ENCODE peak calls at places on chromosome 4, in six cellular contexts. P, C, L, M, G and Y are unnamed samples.

GRCh38 chr4:8188085-8188484 is 11.0 kb upstream of the SH3TC1 start:
- DNase-seq in L (no peak), P (no peak), G (no peak), M (no peak), C (peak; percentile 36), Y (peak; percentile 41)

GRCh38 chr4:36088542-36088941 is 155.8 kb downstream of the ARAP2 start:
- DNase-seq in C (no peak), M (no peak), P (no peak), L (no peak), G (no peak), Y (no peak)

GRCh38 chr4:168699224-168699878 is 202.5 kb downstream of the PALLD start:
- DNase-seq in P (no peak), L (no peak), M (no peak), C (no peak), G (no peak), Y (no peak)

GRCh38 chr4:16377887-16378286 is 151.6 kb upstream of the TAPT1 start:
- DNase-seq in L (peak; percentile 34), G (no peak), P (no peak), C (no peak), M (no peak), Y (no peak)

GRCh38 chr4:98728433-98728832 is 70.0 kb upstream of the TSPAN5 start:
- DNase-seq in C (peak; percentile 37), L (no peak), P (no peak), M (no peak), G (no peak), Y (no peak)

GRCh38 chr4:139666735-139667266 is 1.2 kb downstream of the MGST2 start:
- DNase-seq in P (no peak), G (no peak), C (no peak), L (no peak), M (peak; percentile 16), Y (peak; percentile 23)

GRCh38 chr4:168877779-168878491 is 132.1 kb downstream of the CBR4 start:
- DNase-seq in L (peak; percentile 61), P (peak; percentile 90), M (no peak), C (peak; percentile 63), G (no peak), Y (peak; percentile 67)

GRCh38 chr4:186770446-186771175 is 47.0 kb upstream of the FAT1 start:
- DNase-seq in G (no peak), M (no peak), P (no peak), L (no peak), C (no peak), Y (no peak)

GRCh38 chr4:27066591-27066990 is 205.9 kb downstream of the STIM2 start:
- DNase-seq in M (no peak), C (no peak), L (no peak), G (no peak), P (peak; percentile 72), Y (no peak)

GRCh38 chr4:159363376-159363775 is 260.5 kb downstream of the RAPGEF2 start:
- DNase-seq in M (no peak), C (no peak), L (no peak), G (no peak), P (no peak), Y (no peak)

GRCh38 chr4:24160358-24160757 is 270.5 kb upstream of the PPARGC1A start:
- DNase-seq in G (no peak), L (no peak), C (no peak), P (no peak), M (no peak), Y (no peak)

GRCh38 chr4:139085141-139085540 is 69.6 kb downstream of the NOCT start:
- DNase-seq in G (no peak), L (no peak), P (no peak), C (no peak), M (no peak), Y (no peak)

GRCh38 chr4:65510976-65511375 is 159.3 kb downstream of the EPHA5 start:
- DNase-seq in P (no peak), L (no peak), C (no peak), G (no peak), M (no peak), Y (no peak)

GRCh38 chr4:165588534-165589310 is 209.9 kb downstream of the CPE start:
- DNase-seq in C (no peak), L (no peak), G (no peak), M (no peak), P (no peak), Y (no peak)

GRCh38 chr4:87838207-87838606 is 5.4 kb downstream of the MEPE start:
- DNase-seq in M (no peak), P (no peak), L (peak; percentile 28), C (no peak), G (no peak), Y (peak; percentile 17)

GRCh38 chr4:53653484-53654053 is 62.3 kb upstream of the LNX1 start:
- DNase-seq in P (no peak), L (no peak), G (no peak), M (no peak), C (peak; percentile 9), Y (no peak)